ENCODE peak calls at places on chromosomes 6 and 20, in five cellular contexts. E is head of caudate nucleus; Y is effector memory CD8-positive, alpha-beta T cell; Z is COR-L47; H is activated T-cell treated with anti-CD3 and anti-CD28 coated beads, Interleukin-2, amount 50 U/mL, for 72 hours. K is an unnamed sample.

GRCh38 chr20:3925899-3926638 is 36.9 kb downstream of the PANK2 start:
- DNase-seq in E (no peak), Y (no peak), Z (no peak), H (no peak), K (no peak)

GRCh38 chr20:3815703-3816315 is 4.5 kb upstream of the AP5S1 start:
- DNase-seq in E (no peak), Y (peak), Z (no peak), H (peak), K (no peak)

GRCh38 chr20:46558511-46558959 is 8.1 kb upstream of the OCSTAMP start:
- DNase-seq in E (no peak), Y (no peak), Z (no peak), H (peak), K (no peak)

GRCh38 chr6:166438211-166438861 is 55.6 kb upstream of the MPC1 start:
- DNase-seq in E (no peak), Y (no peak), Z (no peak), H (no peak), K (no peak)

GRCh38 chr6:87099472-87099871 is 4.6 kb upstream of the CGA start:
- DNase-seq in E (no peak), Y (no peak), Z (peak), H (no peak), K (no peak)

GRCh38 chr6:108562503-108562993 is 1.8 kb downstream of the FOXO3 start:
- DNase-seq in E (peak), Y (no peak), Z (peak), H (no peak), K (peak)

GRCh38 chr6:45808917-45809316 is 206.7 kb downstream of the CLIC5 start:
- DNase-seq in E (no peak), Y (no peak), Z (no peak), H (no peak), K (no peak)

GRCh38 chr6:169168706-169169105 is 84.9 kb downstream of the THBS2 start:
- DNase-seq in E (no peak), Y (no peak), Z (no peak), H (no peak), K (no peak)

GRCh38 chr6:3825851-3826581 is 23.2 kb upstream of the FAM50B start:
- DNase-seq in E (peak), Y (no peak), Z (no peak), H (no peak), K (peak)

K was measured in midbrain.